ENCODE peak calls at places on chromosomes 7 and 10, in four cellular contexts. S is brain pericyte, I is mammary epithelial cell, N is SK-N-DZ. K is an unnamed sample.

GRCh38 chr10:110275140-110275729 is 29.5 kb downstream of the SMNDC1 start:
- DNase-seq in S (no peak), I (no peak), N (peak), K (no peak)

GRCh38 chr7:20199015-20199737 is 18.0 kb downstream of the MACC1 start:
- DNase-seq in S (no peak), I (peak), N (no peak), K (peak)

GRCh38 chr10:45008524-45009161 is 7.9 kb downstream of the ZNF22 start:
- DNase-seq in S (peak), I (peak), N (peak), K (peak)

GRCh38 chr10:123804716-123805115 is 86.9 kb downstream of the CPXM2 start:
- DNase-seq in S (no peak), I (no peak), N (no peak), K (no peak)

GRCh38 chr7:157409149-157409752 is 72.4 kb downstream of the DNAJB6 start:
- DNase-seq in S (no peak), I (no peak), N (no peak), K (no peak)

GRCh38 chr7:27423290-27423689 is 180.7 kb downstream of the EVX1 start:
- DNase-seq in S (no peak), I (peak), N (no peak), K (no peak)

GRCh38 chr10:49398986-49399385 is 3.1 kb upstream of the DRGX start:
- DNase-seq in S (no peak), I (no peak), N (no peak), K (no peak)

GRCh38 chr7:138868711-138869110 is 70.7 kb upstream of the ATP6V0A4 start:
- DNase-seq in S (no peak), I (no peak), N (no peak), K (no peak)

GRCh38 chr10:49109669-49110335 is 5.5 kb downstream of the VSTM4 start:
- DNase-seq in S (peak), I (no peak), N (peak), K (no peak)

K was measured in Kasumi-1.